ENCODE peak calls at places on chromosomes 6 and 20, in eight cellular contexts. H is GM23338, S is endothelial cell of umbilical vein, C is HCT116, T is K562, Z is HepG2, Q is H1, X is GM12878. U is an unnamed sample.

GRCh38 chr20:48739395-48740268 is 88.2 kb downstream of the PREX1 start:
- DNase-seq in S (no peak), C (no peak), T (no peak), Q (no peak), H (no peak), X (no peak), Z (no peak), U (no peak)

GRCh38 chr6:159982726-159983506 is 14.0 kb downstream of the IGF2R start:
- DNase-seq in T (no peak), X (no peak), S (peak), Z (no peak), Q (no peak), C (no peak), H (no peak), U (no peak)

GRCh38 chr20:45833030-45833882 is at the start of gene SNX21:
- DNase-seq in S (peak), C (no peak), X (no peak), Q (peak), H (peak), T (peak), Z (peak), U (no peak)

GRCh38 chr6:10418361-10418861 is 3.5 kb upstream of the TFAP2A start:
- DNase-seq in S (no peak), X (no peak), C (no peak), Z (no peak), Q (peak), H (no peak), T (no peak), U (no peak)

GRCh38 chr6:125421853-125422252 is 120.1 kb upstream of the HDDC2 start:
- DNase-seq in Q (peak), X (no peak), H (peak), C (no peak), S (peak), T (no peak), Z (no peak), U (no peak)

GRCh38 chr6:112502348-112503130 is 155.4 kb downstream of the RFPL4B start:
- DNase-seq in H (peak), S (peak), X (no peak), C (no peak), Q (no peak), Z (no peak), T (no peak), U (no peak)

GRCh38 chr6:136611133-136611532 is 60.9 kb upstream of the MAP7 start:
- DNase-seq in T (no peak), H (no peak), C (peak), Q (no peak), S (peak), Z (no peak), X (no peak), U (no peak)

GRCh38 chr6:159973951-159974350 is 5.1 kb downstream of the IGF2R start:
- DNase-seq in H (no peak), C (no peak), S (no peak), Z (peak), Q (no peak), T (no peak), X (no peak), U (no peak)

GRCh38 chr20:22630698-22631097 is 46.3 kb upstream of the FOXA2 start:
- DNase-seq in H (no peak), C (no peak), S (no peak), Q (no peak), X (no peak), Z (no peak), T (no peak), U (no peak)

GRCh38 chr6:157994126-157994795 is 12.6 kb downstream of the SYNJ2 start:
- DNase-seq in X (no peak), S (no peak), T (peak), H (no peak), Z (peak), Q (no peak), C (no peak), U (no peak)

GRCh38 chr6:99297006-99297405 is 52.5 kb downstream of the FAXC start:
- DNase-seq in H (no peak), Q (no peak), S (no peak), C (no peak), Z (no peak), X (no peak), T (no peak), U (no peak)

GRCh38 chr6:16238658-16239089 is 287 bp downstream of the GMPR start:
- DNase-seq in H (peak), T (peak), C (no peak), Q (peak), S (no peak), Z (no peak), X (no peak), U (no peak)
- TF ChIP-seq EZH2 in H (peak), T (no peak), C (no peak), Q (no peak), S (no peak), Z (no peak), X (no peak), U (no peak)

DNA sequence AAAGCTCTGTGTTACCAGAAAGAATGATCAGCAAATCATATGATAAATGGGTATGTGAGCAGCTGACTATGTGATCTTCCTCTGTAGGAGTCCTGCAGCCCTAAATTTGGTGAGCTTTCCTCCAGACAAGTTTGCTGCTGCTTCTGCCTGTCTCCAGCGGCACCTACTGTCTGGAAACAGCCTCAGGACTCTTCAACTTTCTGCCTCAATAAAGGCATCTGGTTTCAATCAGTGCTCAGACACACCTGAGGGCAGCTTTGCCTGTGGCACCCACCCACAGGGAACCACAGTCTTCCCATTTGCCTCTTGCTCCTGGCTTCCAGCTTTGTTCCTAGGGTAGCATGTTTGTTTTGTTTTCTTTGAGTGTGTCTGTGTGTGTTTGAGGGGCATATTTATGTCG is 727.9 kb upstream of the MAN1A1 start:
- DNase-seq in S (no peak), Q (no peak), C (peak), H (peak), Z (no peak), X (no peak), T (no peak), U (no peak)
- TF ChIP-seq POLR2AphosphoS5 in S (no peak), Q (no peak), C (no peak), H (no peak), Z (no peak), X (no peak), T (no peak), U (no peak)

DNA sequence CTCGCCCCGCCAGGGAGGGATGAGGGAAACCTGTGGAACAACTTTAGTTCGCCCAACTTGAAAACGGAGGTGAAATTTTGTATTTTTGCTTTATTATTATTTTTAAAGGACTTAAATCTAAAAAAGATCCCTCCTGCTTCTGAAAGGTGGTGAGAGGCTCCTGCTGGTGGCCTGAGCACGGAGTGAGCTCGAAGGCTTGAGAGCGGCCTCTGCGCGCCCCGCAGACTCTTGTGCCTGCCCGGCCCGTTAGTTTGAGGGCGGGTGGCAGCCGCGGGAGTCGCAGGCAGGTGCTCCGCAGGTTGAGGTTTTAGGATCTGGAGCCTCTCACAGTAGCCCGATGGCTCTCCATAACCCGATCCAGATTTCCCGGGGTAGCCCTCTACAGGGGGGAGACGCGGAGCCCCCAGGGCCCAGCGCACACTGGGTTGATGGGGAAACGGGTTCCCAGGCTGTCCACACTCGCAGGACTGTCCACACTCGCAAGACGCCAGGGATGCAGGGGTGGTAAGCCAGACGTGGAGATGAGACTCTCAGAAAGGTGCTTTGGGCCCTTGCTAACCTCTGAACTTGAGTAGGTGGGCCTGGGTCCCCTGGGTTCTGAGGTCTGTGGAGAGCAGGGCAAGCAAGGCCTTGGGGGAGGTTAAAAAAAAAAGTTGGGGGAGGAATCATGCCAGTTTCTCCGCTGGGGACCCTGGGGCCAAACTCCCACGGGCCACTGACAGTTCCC is 46.3 kb upstream of the SUPT3H start:
- DNase-seq in S (no peak), H (peak), X (no peak), C (no peak), Q (peak), Z (no peak), T (no peak), U (no peak)
- TF ChIP-seq EZH2 in S (no peak), H (peak), X (no peak), C (no peak), Q (peak), Z (no peak), T (no peak), U (no peak)

DNA sequence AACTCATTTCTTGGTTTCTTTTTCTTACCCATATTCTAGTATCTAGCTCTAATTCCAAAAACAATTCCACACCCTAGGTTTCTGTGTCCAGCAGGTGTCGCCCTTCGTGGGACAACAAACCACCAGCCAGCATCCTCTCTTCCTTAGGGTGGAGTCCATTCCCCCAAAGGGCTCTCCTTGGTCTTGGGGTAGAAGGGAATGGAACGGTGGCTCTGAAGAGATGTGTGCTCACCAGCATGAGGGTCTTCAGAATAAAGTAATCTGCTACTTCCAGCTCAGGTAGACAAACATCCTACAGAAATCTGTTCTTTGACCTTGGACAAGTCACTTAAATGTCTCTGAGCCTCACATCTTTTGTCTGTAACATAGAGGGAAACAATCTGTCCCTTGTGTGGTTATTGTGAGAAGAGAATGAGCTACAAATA is 7.2 kb downstream of the HLA-DMB start:
- DNase-seq in C (peak), X (peak), H (peak), S (peak), Q (peak), Z (peak), T (peak), U (no peak)
- TF ChIP-seq POLR2AphosphoS5 in C (no peak), X (no peak), H (no peak), S (no peak), Q (no peak), Z (no peak), T (no peak), U (no peak)

U was measured in SK-N-MC.